ENCODE peak calls at places on chromosomes 13 and 19, in six cellular contexts. One of them, this sample, is unnamed.

GRCh38 chr19:6700586-6701316 is 19.7 kb downstream of the C3 start:
- DNase-seq in mucosa of descending colon: no peak
- DNase-seq in GM12865: no peak
- DNase-seq in heart right ventricle: no peak
- DNase-seq in neural progenitor cell: no peak
- DNase-seq in right atrium auricular region: no peak
- DNase-seq in this sample: no peak

GRCh38 chr19:23075031-23075733 is 41.6 kb upstream of the ZNF730 start:
- DNase-seq in mucosa of descending colon: peak
- DNase-seq in GM12865: peak
- DNase-seq in heart right ventricle: peak
- DNase-seq in neural progenitor cell: peak
- DNase-seq in right atrium auricular region: peak
- DNase-seq in this sample: peak

GRCh38 chr13:94620286-94620896 is 18.7 kb downstream of the GPR180 start:
- DNase-seq in mucosa of descending colon: peak
- DNase-seq in GM12865: peak
- DNase-seq in heart right ventricle: no peak
- DNase-seq in neural progenitor cell: peak
- DNase-seq in right atrium auricular region: no peak
- DNase-seq in this sample: no peak

GRCh38 chr13:113630296-113630695 is 27.7 kb downstream of the ATP4B start:
- DNase-seq in mucosa of descending colon: no peak
- DNase-seq in GM12865: no peak
- DNase-seq in heart right ventricle: peak
- DNase-seq in neural progenitor cell: no peak
- DNase-seq in right atrium auricular region: no peak
- DNase-seq in this sample: no peak

GRCh38 chr13:40283666-40284065 is 382.8 kb downstream of the FOXO1 start:
- DNase-seq in mucosa of descending colon: no peak
- DNase-seq in GM12865: no peak
- DNase-seq in heart right ventricle: no peak
- DNase-seq in neural progenitor cell: no peak
- DNase-seq in right atrium auricular region: no peak
- DNase-seq in this sample: no peak

GRCh38 chr19:1183543-1184172 is 9.6 kb upstream of the SBNO2 start:
- DNase-seq in mucosa of descending colon: no peak
- DNase-seq in GM12865: peak
- DNase-seq in heart right ventricle: no peak
- DNase-seq in neural progenitor cell: no peak
- DNase-seq in right atrium auricular region: no peak
- DNase-seq in this sample: no peak

GRCh38 chr19:4365341-4365740 is 22.0 kb downstream of the MPND start:
- DNase-seq in mucosa of descending colon: peak
- DNase-seq in GM12865: no peak
- DNase-seq in heart right ventricle: no peak
- DNase-seq in neural progenitor cell: no peak
- DNase-seq in right atrium auricular region: no peak
- DNase-seq in this sample: no peak

GRCh38 chr13:57128909-57129308 is 11.8 kb upstream of the PRR20A start:
- DNase-seq in mucosa of descending colon: no peak
- DNase-seq in GM12865: no peak
- DNase-seq in heart right ventricle: no peak
- DNase-seq in neural progenitor cell: peak
- DNase-seq in right atrium auricular region: no peak
- DNase-seq in this sample: no peak

GRCh38 chr13:62094937-62095336 is 679.3 kb upstream of the PCDH20 start:
- DNase-seq in mucosa of descending colon: no peak
- DNase-seq in GM12865: no peak
- DNase-seq in heart right ventricle: no peak
- DNase-seq in neural progenitor cell: no peak
- DNase-seq in right atrium auricular region: no peak
- DNase-seq in this sample: no peak

GRCh38 chr13:83752141-83752540 is 130.1 kb downstream of the SLITRK1 start:
- DNase-seq in mucosa of descending colon: no peak
- DNase-seq in GM12865: no peak
- DNase-seq in heart right ventricle: no peak
- DNase-seq in neural progenitor cell: no peak
- DNase-seq in right atrium auricular region: no peak
- DNase-seq in this sample: no peak

GRCh38 chr13:40484981-40485380 is 181.5 kb downstream of the FOXO1 start:
- DNase-seq in mucosa of descending colon: peak
- DNase-seq in GM12865: no peak
- DNase-seq in heart right ventricle: no peak
- DNase-seq in neural progenitor cell: no peak
- DNase-seq in right atrium auricular region: no peak
- DNase-seq in this sample: peak

GRCh38 chr13:26563713-26564112 is 6.2 kb downstream of the WASF3 start:
- DNase-seq in mucosa of descending colon: no peak
- DNase-seq in GM12865: no peak
- DNase-seq in heart right ventricle: no peak
- DNase-seq in neural progenitor cell: no peak
- DNase-seq in right atrium auricular region: no peak
- DNase-seq in this sample: no peak

GRCh38 chr19:3284759-3285646 is 60.5 kb downstream of the CELF5 start:
- DNase-seq in mucosa of descending colon: peak
- DNase-seq in GM12865: peak
- DNase-seq in heart right ventricle: no peak
- DNase-seq in neural progenitor cell: peak
- DNase-seq in right atrium auricular region: peak
- DNase-seq in this sample: no peak

GRCh38 chr19:44993526-44993925 is 7.7 kb upstream of the RELB start:
- DNase-seq in mucosa of descending colon: no peak
- DNase-seq in GM12865: no peak
- DNase-seq in heart right ventricle: no peak
- DNase-seq in neural progenitor cell: no peak
- DNase-seq in right atrium auricular region: no peak
- DNase-seq in this sample: no peak

GRCh38 chr13:40127476-40127875 is 472.0 kb downstream of the COG6 start:
- DNase-seq in mucosa of descending colon: no peak
- DNase-seq in GM12865: peak
- DNase-seq in heart right ventricle: no peak
- DNase-seq in neural progenitor cell: no peak
- DNase-seq in right atrium auricular region: no peak
- DNase-seq in this sample: no peak

GRCh38 chr19:53365899-53366493 is 491 bp downstream of the ZNF525 start:
- DNase-seq in mucosa of descending colon: peak
- DNase-seq in GM12865: peak
- DNase-seq in heart right ventricle: peak
- DNase-seq in neural progenitor cell: peak
- DNase-seq in right atrium auricular region: no peak
- DNase-seq in this sample: no peak

GRCh38 chr19:13299838-13300237 is 149.6 kb downstream of the IER2 start:
- DNase-seq in mucosa of descending colon: no peak
- DNase-seq in GM12865: no peak
- DNase-seq in heart right ventricle: no peak
- DNase-seq in neural progenitor cell: peak
- DNase-seq in right atrium auricular region: no peak
- DNase-seq in this sample: no peak

GRCh38 chr13:51921790-51922740 is 60.3 kb downstream of the CCDC70 start:
- DNase-seq in mucosa of descending colon: no peak
- DNase-seq in GM12865: no peak
- DNase-seq in heart right ventricle: no peak
- DNase-seq in neural progenitor cell: no peak
- DNase-seq in right atrium auricular region: no peak
- DNase-seq in this sample: no peak

GRCh38 chr19:56765107-56765506 is 75.4 kb downstream of the PEG3 start:
- DNase-seq in mucosa of descending colon: peak
- DNase-seq in GM12865: no peak
- DNase-seq in heart right ventricle: peak
- DNase-seq in neural progenitor cell: no peak
- DNase-seq in right atrium auricular region: peak
- DNase-seq in this sample: peak

GRCh38 chr13:112032186-112032835 is 34.6 kb upstream of the SOX1 start:
- DNase-seq in mucosa of descending colon: no peak
- DNase-seq in GM12865: no peak
- DNase-seq in heart right ventricle: no peak
- DNase-seq in neural progenitor cell: no peak
- DNase-seq in right atrium auricular region: no peak
- DNase-seq in this sample: no peak

GRCh38 chr13:85638265-85638664 is 161.0 kb downstream of the SLITRK6 start:
- DNase-seq in mucosa of descending colon: no peak
- DNase-seq in GM12865: no peak
- DNase-seq in heart right ventricle: no peak
- DNase-seq in neural progenitor cell: no peak
- DNase-seq in right atrium auricular region: no peak
- DNase-seq in this sample: no peak

GRCh38 chr13:49428041-49428763 is 15.7 kb downstream of the CAB39L start:
- DNase-seq in mucosa of descending colon: no peak
- DNase-seq in GM12865: no peak
- DNase-seq in heart right ventricle: no peak
- DNase-seq in neural progenitor cell: no peak
- DNase-seq in right atrium auricular region: no peak
- DNase-seq in this sample: no peak

GRCh38 chr13:63690672-63691071 is 2275.0 kb upstream of the PCDH20 start:
- DNase-seq in mucosa of descending colon: no peak
- DNase-seq in GM12865: no peak
- DNase-seq in heart right ventricle: no peak
- DNase-seq in neural progenitor cell: no peak
- DNase-seq in right atrium auricular region: no peak
- DNase-seq in this sample: no peak

GRCh38 chr13:37919329-37919880 is 49.8 kb upstream of the TRPC4 start:
- DNase-seq in mucosa of descending colon: no peak
- DNase-seq in GM12865: no peak
- DNase-seq in heart right ventricle: no peak
- DNase-seq in neural progenitor cell: no peak
- DNase-seq in right atrium auricular region: no peak
- DNase-seq in this sample: no peak

GRCh38 chr19:45547965-45548609 is 36.5 kb downstream of the OPA3 start:
- DNase-seq in mucosa of descending colon: peak
- DNase-seq in GM12865: no peak
- DNase-seq in heart right ventricle: no peak
- DNase-seq in neural progenitor cell: no peak
- DNase-seq in right atrium auricular region: no peak
- DNase-seq in this sample: no peak

GRCh38 chr13:29513981-29514719 is 81.3 kb downstream of the SLC7A1 start:
- DNase-seq in mucosa of descending colon: no peak
- DNase-seq in GM12865: no peak
- DNase-seq in heart right ventricle: no peak
- DNase-seq in neural progenitor cell: no peak
- DNase-seq in right atrium auricular region: no peak
- DNase-seq in this sample: no peak

GRCh38 chr19:10389863-10390262 is 9.5 kb upstream of the TYK2 start:
- DNase-seq in mucosa of descending colon: no peak
- DNase-seq in GM12865: peak
- DNase-seq in heart right ventricle: no peak
- DNase-seq in neural progenitor cell: peak
- DNase-seq in right atrium auricular region: no peak
- DNase-seq in this sample: no peak

GRCh38 chr13:90696254-90696653 is 651.2 kb upstream of the MIR17HG start:
- DNase-seq in mucosa of descending colon: no peak
- DNase-seq in GM12865: no peak
- DNase-seq in heart right ventricle: no peak
- DNase-seq in neural progenitor cell: no peak
- DNase-seq in right atrium auricular region: no peak
- DNase-seq in this sample: no peak
- H3K4me3 ChIP-seq in mucosa of descending colon: no peak
- H3K4me3 ChIP-seq in GM12865: no peak
- H3K4me3 ChIP-seq in heart right ventricle: no peak
- H3K4me3 ChIP-seq in neural progenitor cell: no peak
- H3K4me3 ChIP-seq in right atrium auricular region: no peak
- H3K4me3 ChIP-seq in this sample: no peak

GRCh38 chr19:35446194-35446593 is 1.9 kb upstream of the FFAR2 start:
- DNase-seq in mucosa of descending colon: no peak
- DNase-seq in GM12865: peak
- DNase-seq in heart right ventricle: no peak
- DNase-seq in neural progenitor cell: no peak
- DNase-seq in right atrium auricular region: no peak
- DNase-seq in this sample: no peak

GRCh38 chr19:35444735-35445134 is 3.3 kb upstream of the FFAR2 start:
- DNase-seq in mucosa of descending colon: no peak
- DNase-seq in GM12865: no peak
- DNase-seq in heart right ventricle: no peak
- DNase-seq in neural progenitor cell: no peak
- DNase-seq in right atrium auricular region: no peak
- DNase-seq in this sample: no peak

GRCh38 chr19:35447870-35448492 is at the start of gene FFAR2:
- DNase-seq in mucosa of descending colon: no peak
- DNase-seq in GM12865: no peak
- DNase-seq in heart right ventricle: no peak
- DNase-seq in neural progenitor cell: no peak
- DNase-seq in right atrium auricular region: no peak
- DNase-seq in this sample: no peak

GRCh38 chr19:35451278-35452096 is 3.4 kb downstream of the FFAR2 start:
- DNase-seq in mucosa of descending colon: no peak
- DNase-seq in GM12865: peak
- DNase-seq in heart right ventricle: no peak
- DNase-seq in neural progenitor cell: no peak
- DNase-seq in right atrium auricular region: no peak
- DNase-seq in this sample: no peak

GRCh38 chr19:35449347-35450043 is 1.4 kb downstream of the FFAR2 start:
- DNase-seq in mucosa of descending colon: no peak
- DNase-seq in GM12865: no peak
- DNase-seq in heart right ventricle: no peak
- DNase-seq in neural progenitor cell: no peak
- DNase-seq in right atrium auricular region: no peak
- DNase-seq in this sample: peak
- TF ChIP-seq CTCF in mucosa of descending colon: no peak
- TF ChIP-seq CTCF in GM12865: no peak
- TF ChIP-seq CTCF in heart right ventricle: no peak
- TF ChIP-seq CTCF in neural progenitor cell: no peak
- TF ChIP-seq CTCF in right atrium auricular region: no peak
- TF ChIP-seq CTCF in this sample: no peak

DNA sequence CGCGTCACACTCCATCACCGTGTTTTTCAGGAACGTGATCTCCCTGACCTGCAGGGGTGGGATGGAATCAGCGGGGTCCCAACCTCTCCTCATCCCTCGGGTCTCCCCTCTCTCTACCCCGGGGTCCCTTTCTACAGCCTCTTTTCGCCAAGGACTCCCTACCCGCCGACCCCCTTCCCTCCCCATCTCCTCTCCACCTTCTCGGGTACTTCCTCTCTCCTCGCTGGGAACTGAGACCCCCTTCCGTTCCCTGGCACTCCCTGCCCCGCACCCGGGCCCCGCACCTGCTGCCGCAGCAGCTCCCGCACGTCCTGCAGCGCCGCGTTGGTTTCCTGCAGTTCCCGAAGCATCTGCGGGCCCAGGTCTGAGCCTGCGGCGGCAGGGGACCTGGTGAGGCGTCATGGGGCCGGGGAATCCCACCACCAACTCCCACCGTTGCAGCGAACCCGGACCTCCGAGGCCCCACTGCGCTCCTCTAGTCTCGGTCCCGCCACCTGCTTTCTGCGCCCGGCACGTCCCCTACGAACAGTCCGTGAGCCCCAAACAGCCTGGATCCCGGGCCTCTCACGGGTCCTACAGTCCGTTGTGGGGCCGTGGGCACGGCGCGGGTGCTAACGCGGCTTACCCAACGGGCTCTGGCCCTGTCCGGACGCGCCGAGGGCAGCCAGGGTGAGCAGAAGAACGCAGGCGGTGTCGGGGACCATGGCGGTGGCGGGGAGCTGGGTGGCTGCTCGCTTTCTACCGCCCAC is at the start of gene COMP:
- DNase-seq in mucosa of descending colon: no peak
- DNase-seq in GM12865: no peak
- DNase-seq in heart right ventricle: no peak
- DNase-seq in neural progenitor cell: peak
- DNase-seq in right atrium auricular region: no peak
- DNase-seq in this sample: no peak
- H3K4me3 ChIP-seq in mucosa of descending colon: no peak
- H3K4me3 ChIP-seq in GM12865: no peak
- H3K4me3 ChIP-seq in heart right ventricle: peak
- H3K4me3 ChIP-seq in neural progenitor cell: peak
- H3K4me3 ChIP-seq in right atrium auricular region: no peak
- H3K4me3 ChIP-seq in this sample: peak

GRCh38 chr19:50669319-50670101 is 20.3 kb downstream of the C19orf81 start:
- DNase-seq in mucosa of descending colon: peak
- DNase-seq in GM12865: peak
- DNase-seq in heart right ventricle: no peak
- DNase-seq in neural progenitor cell: no peak
- DNase-seq in right atrium auricular region: no peak
- DNase-seq in this sample: no peak
- TF ChIP-seq CTCF in mucosa of descending colon: peak
- TF ChIP-seq CTCF in GM12865: peak
- TF ChIP-seq CTCF in heart right ventricle: peak
- TF ChIP-seq CTCF in neural progenitor cell: peak
- TF ChIP-seq CTCF in right atrium auricular region: peak
- TF ChIP-seq CTCF in this sample: peak

This sample was measured in LNCaP clone FGC.